ENCODE peak calls at places on chromosome 20, in four cellular contexts. R is HEK293T, O is HepG2, V is GM12878. F is an unnamed sample.

GRCh38 chr20:21702553-21703467 is 2.7 kb upstream of the PAX1 start:
- DNase-seq in O (peak; percentile 39), V (no peak), R (peak; percentile 34), F (no peak)

GRCh38 chr20:52083627-52084232 is 107.8 kb downstream of the ZFP64 start:
- DNase-seq in R (peak; percentile 46), V (no peak), O (peak; percentile 73), F (peak; percentile 25)

GRCh38 chr20:17339000-17339399 is 112.2 kb downstream of the PCSK2 start:
- DNase-seq in V (no peak), R (no peak), O (no peak), F (no peak)

GRCh38 chr20:16710781-16711180 is 19.0 kb upstream of the SNRPB2 start:
- DNase-seq in O (no peak), V (no peak), R (no peak), F (no peak)

GRCh38 chr20:23019403-23019802 is 15.7 kb upstream of the SSTR4 start:
- DNase-seq in O (no peak), V (no peak), R (no peak), F (no peak)

GRCh38 chr20:528923-529594 is 14.5 kb downstream of the CSNK2A1 start:
- DNase-seq in R (no peak), V (no peak), O (no peak), F (no peak)

GRCh38 chr20:39116020-39116419 is 153.9 kb downstream of the DHX35 start:
- DNase-seq in R (no peak), V (no peak), O (no peak), F (no peak)

GRCh38 chr20:33373735-33374605 is 27.3 kb downstream of the CDK5RAP1 start:
- DNase-seq in V (no peak), R (no peak), O (peak; percentile 99), F (no peak)

GRCh38 chr20:47118641-47119040 is 224.0 kb downstream of the EYA2 start:
- DNase-seq in O (no peak), R (no peak), V (no peak), F (no peak)

GRCh38 chr20:35058184-35058583 is 34.4 kb downstream of the TRPC4AP start:
- DNase-seq in V (no peak), O (no peak), R (no peak), F (no peak)

GRCh38 chr20:4434681-4435080 is 287.0 kb upstream of the PRND start:
- DNase-seq in V (no peak), O (no peak), R (no peak), F (no peak)

GRCh38 chr20:56865055-56865454 is 235.9 kb downstream of the TFAP2C start:
- DNase-seq in O (no peak), R (no peak), V (no peak), F (no peak)

GRCh38 chr20:6524305-6524704 is 243.2 kb upstream of the BMP2 start:
- DNase-seq in V (no peak), R (no peak), O (no peak), F (no peak)

GRCh38 chr20:34022843-34023234 is 29.1 kb downstream of the RALY start:
- DNase-seq in O (no peak), V (no peak), R (no peak), F (no peak)

GRCh38 chr20:50248104-50248631 is 57.5 kb downstream of the CEBPB start:
- DNase-seq in O (no peak), R (no peak), V (no peak), F (no peak)

GRCh38 chr20:14643146-14643545 is 305.7 kb upstream of the FLRT3 start:
- DNase-seq in O (no peak), V (no peak), R (no peak), F (no peak)

GRCh38 chr20:11838076-11838636 is 79.5 kb upstream of the BTBD3 start:
- DNase-seq in O (no peak), V (no peak), R (no peak), F (no peak)

GRCh38 chr20:17558154-17558940 is 11.5 kb upstream of the DSTN start:
- DNase-seq in O (peak; percentile 83), V (no peak), R (peak; percentile 22), F (peak; percentile 45)

GRCh38 chr20:13105864-13106457 is 97.2 kb downstream of the SPTLC3 start:
- DNase-seq in V (no peak), R (peak; percentile 8), O (peak; percentile 62), F (no peak)

GRCh38 chr20:62640870-62641748 is 1.2 kb upstream of the SLCO4A1 start:
- DNase-seq in O (no peak), R (no peak), V (no peak), F (no peak)

GRCh38 chr20:38729767-38730166 is 5.5 kb downstream of the SLC32A1 start:
- DNase-seq in R (no peak), V (no peak), O (no peak), F (no peak)

GRCh38 chr20:57996936-57997629 is 231.4 kb downstream of the ANKRD60 start:
- DNase-seq in V (no peak), O (no peak), R (no peak), F (no peak)

GRCh38 chr20:49942303-49942702 is 6.1 kb downstream of the RNF114 start:
- DNase-seq in R (no peak), V (no peak), O (no peak), F (no peak)

GRCh38 chr20:57309544-57310115 is 20.0 kb upstream of the SPO11 start:
- DNase-seq in R (no peak), O (no peak), V (no peak), F (no peak)

GRCh38 chr20:44610313-44610965 is 28.1 kb downstream of the PKIG start:
- DNase-seq in R (no peak), O (no peak), V (no peak), F (no peak)

GRCh38 chr20:44183282-44183681 is 3.7 kb downstream of the JPH2 start:
- DNase-seq in R (no peak), O (no peak), V (no peak), F (no peak)

GRCh38 chr20:61924858-61925554 is 140.7 kb downstream of the TAF4 start:
- DNase-seq in O (no peak), V (no peak), R (no peak), F (no peak)

GRCh38 chr20:45944151-45944964 is 9.9 kb downstream of the PCIF1 start:
- DNase-seq in V (no peak), R (no peak), O (no peak), F (no peak)

GRCh38 chr20:43507150-43508080 is at the start of gene L3MBTL1:
- DNase-seq in V (no peak), R (peak; percentile 68), O (peak; percentile 70), F (peak; percentile 84)

GRCh38 chr20:47286681-47287080 is 69.8 kb downstream of the ZMYND8 start:
- DNase-seq in O (no peak), R (no peak), V (no peak), F (no peak)

GRCh38 chr20:1885940-1886693 is 9.1 kb upstream of the SIRPA start:
- DNase-seq in O (no peak), R (no peak), V (no peak), F (no peak)

GRCh38 chr20:57445298-57445697 is 54.1 kb downstream of the RBM38 start:
- DNase-seq in V (no peak), R (no peak), O (no peak), F (no peak)

GRCh38 chr20:38057351-38057972 is 23.9 kb downstream of the RPRD1B start:
- DNase-seq in O (peak; percentile 88), R (peak; percentile 80), V (no peak), F (peak; percentile 92)

GRCh38 chr20:59993736-59994484 is 35.7 kb downstream of the CDH26 start:
- DNase-seq in V (no peak), R (no peak), O (no peak), F (no peak)

GRCh38 chr20:37492096-37492625 is 28.9 kb upstream of the NNAT start:
- DNase-seq in O (no peak), R (no peak), V (no peak), F (no peak)

GRCh38 chr20:59937150-59937549 is 3.0 kb downstream of the PPP1R3D start:
- DNase-seq in R (no peak), O (no peak), V (no peak), F (no peak)

GRCh38 chr20:20450461-20451027 is 82.6 kb downstream of the INSM1 start:
- DNase-seq in O (no peak), R (no peak), V (no peak), F (no peak)

GRCh38 chr20:41339957-41340326 is 679 bp upstream of the LPIN3 start:
- DNase-seq in R (peak; percentile 81), O (peak; percentile 81), V (no peak), F (peak; percentile 99)

DNA sequence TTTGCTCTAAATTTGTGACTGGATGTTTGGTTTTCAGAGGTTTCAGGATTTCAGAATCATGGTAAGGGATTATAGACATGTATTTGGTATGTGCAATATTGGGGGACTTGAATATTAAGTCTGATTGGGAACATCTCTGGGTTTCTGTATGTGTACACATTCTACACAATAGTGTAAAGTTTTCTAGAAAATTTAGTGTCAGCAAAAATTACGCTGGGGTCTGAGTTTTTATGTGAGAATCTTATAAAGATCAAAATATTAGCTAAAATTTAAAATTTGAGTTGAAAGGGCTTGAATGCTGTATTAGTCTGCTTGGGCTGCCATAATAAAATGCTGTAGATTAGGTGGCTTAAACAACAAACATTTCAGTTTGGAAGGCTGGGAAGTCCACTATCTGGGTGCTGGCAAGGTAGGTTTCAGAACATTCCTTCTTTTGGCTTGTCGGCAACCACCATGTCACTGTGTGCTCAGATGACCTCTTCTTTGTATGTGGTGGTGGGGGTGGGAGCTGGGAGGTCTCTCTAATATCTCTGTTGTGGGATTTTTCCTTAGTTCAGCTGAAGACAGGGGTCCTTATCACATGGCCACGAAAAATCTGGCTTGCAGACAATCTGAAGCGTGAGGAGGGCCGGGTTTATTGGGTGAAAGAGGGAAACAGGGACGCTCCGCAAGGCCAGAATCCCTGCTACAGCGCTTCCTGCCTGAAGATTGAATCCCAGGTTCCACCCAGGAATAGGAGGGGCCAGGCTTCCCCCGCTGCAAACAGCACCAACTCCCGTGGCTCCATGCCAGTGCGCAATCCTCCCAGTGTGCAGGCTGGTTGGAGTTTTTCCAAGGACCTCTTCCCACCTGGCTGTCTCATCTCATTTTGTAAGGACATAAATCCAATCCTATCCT is 299.7 kb downstream of the PLCB1 start:
- DNase-seq in R (no peak), V (no peak), O (no peak), F (no peak)
- TF ChIP-seq SP1 in R (no peak), V (no peak), O (no peak), F (no peak)

DNA sequence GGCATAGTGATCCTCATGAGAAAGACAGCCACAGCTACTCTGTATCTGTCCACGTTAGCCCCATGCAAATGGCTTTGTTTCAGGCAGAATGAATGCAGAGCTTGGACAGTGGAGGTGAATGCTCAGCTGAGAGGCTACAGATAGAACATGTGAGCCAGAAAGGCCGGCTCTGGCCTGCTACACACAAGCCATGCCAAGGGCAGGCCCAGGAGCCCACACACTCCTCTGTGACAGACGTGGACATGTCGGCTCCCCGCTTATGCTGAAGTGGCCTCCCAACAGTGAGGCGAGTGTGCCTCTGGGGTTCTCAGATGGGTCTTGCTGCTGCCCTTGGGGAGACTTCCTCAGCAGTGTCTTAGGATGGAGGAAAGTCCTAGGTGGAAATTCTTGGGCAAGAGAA is 159.6 kb downstream of the SYNDIG1 start:
- DNase-seq in O (no peak), V (no peak), R (no peak), F (peak; percentile 14)
- TF ChIP-seq SUZ12 in O (no peak), V (no peak), R (no peak), F (no peak)

GRCh38 chr20:3312940-3313656 is 74.1 kb upstream of the SLC4A11 start:
- DNase-seq in O (peak; percentile 52), V (no peak), R (no peak), F (no peak)
- TF ChIP-seq SP1 in O (no peak), V (no peak), R (no peak), F (no peak)

DNA sequence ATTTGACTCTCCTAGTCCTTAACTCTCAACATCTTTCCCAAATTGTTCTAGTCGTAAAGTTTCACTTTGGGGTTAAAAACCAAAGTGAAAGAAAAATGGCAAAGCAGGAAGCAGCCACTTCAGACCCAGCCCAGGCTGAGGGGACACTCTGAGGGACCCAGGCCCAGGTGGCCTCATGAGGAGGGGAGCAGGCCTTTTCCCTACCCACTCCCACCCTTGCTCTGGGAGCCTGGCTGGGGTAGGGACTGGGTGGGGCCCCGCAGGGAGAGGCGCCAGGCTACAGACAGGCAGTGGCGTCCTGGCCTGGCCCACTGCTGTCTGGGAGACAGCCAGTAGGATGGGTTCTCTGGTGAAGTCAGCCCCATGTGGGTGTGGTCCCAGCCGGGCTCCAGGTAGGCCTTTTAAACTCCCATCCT is 68.7 kb upstream of the MYL9 start:
- DNase-seq in V (no peak), R (no peak), O (no peak), F (no peak)
- TF ChIP-seq SUZ12 in V (no peak), R (no peak), O (no peak), F (no peak)

F was measured in H1.